ENCODE peak calls at places on chromosomes 12 and 14, in five cellular contexts. B is GM13977; N is NCI-H748 treated with DMSO at 0.1 percent for 48 hours; U is stimulated activated CD8-positive, alpha-beta memory T cell treated with anti-CD3 and anti-CD28 coated beads, Interleukin-4, amount 100 ng/mL, for 4 hours; Y is progenitor cell of endocrine pancreas. Q is an unnamed sample.

GRCh38 chr12:4421590-4422031 is 24.0 kb downstream of the FGF6 start:
- DNase-seq in B (peak), N (peak), U (no peak), Y (no peak), Q (no peak)

GRCh38 chr12:27693403-27693802 is 2.8 kb upstream of the REP15 start:
- DNase-seq in B (no peak), N (no peak), U (no peak), Y (no peak), Q (no peak)

GRCh38 chr12:89975578-89975977 is 266.9 kb upstream of the ATP2B1 start:
- DNase-seq in B (no peak), N (no peak), U (no peak), Y (no peak), Q (no peak)

GRCh38 chr12:132161046-132161781 is 17.0 kb downstream of the NOC4L start:
- DNase-seq in B (no peak), N (no peak), U (no peak), Y (no peak), Q (peak)

GRCh38 chr14:103623883-103624482 is 5.0 kb upstream of the KLC1 start:
- DNase-seq in B (no peak), N (no peak), U (no peak), Y (no peak), Q (no peak)

GRCh38 chr12:118586433-118586832 is 210.1 kb downstream of the SUDS3 start:
- DNase-seq in B (no peak), N (no peak), U (no peak), Y (no peak), Q (no peak)

GRCh38 chr12:1613860-1614259 is 15.2 kb upstream of the WNT5B start:
- DNase-seq in B (no peak), N (no peak), U (no peak), Y (no peak), Q (no peak)

GRCh38 chr12:50024804-50025186 is 499 bp downstream of the RACGAP1 start:
- DNase-seq in B (no peak), N (no peak), U (no peak), Y (no peak), Q (no peak)

GRCh38 chr12:70840966-70841365 is 79.6 kb downstream of the PTPRR start:
- DNase-seq in B (no peak), N (no peak), U (no peak), Y (no peak), Q (no peak)